ENCODE peak calls at places on chromosomes 7 and 10, in five cellular contexts. One of them, this sample, is unnamed.

GRCh38 chr10:102773320-102773719 is 29.6 kb downstream of the WBP1L start:
- DNase-seq in A549: no peak
- DNase-seq in HepG2: no peak
- DNase-seq in IMR-90: peak
- DNase-seq in K562: no peak
- DNase-seq in this sample: no peak

GRCh38 chr7:138226001-138226476 is 149.8 kb downstream of the AKR1D1 start:
- DNase-seq in A549: no peak
- DNase-seq in HepG2: peak
- DNase-seq in IMR-90: no peak
- DNase-seq in K562: no peak
- DNase-seq in this sample: no peak

GRCh38 chr7:73864981-73865711 is 4.2 kb downstream of the TMEM270 start:
- DNase-seq in A549: no peak
- DNase-seq in HepG2: no peak
- DNase-seq in IMR-90: no peak
- DNase-seq in K562: no peak
- DNase-seq in this sample: no peak

GRCh38 chr7:16695621-16696237 is 49.7 kb downstream of the BZW2 start:
- DNase-seq in A549: peak
- DNase-seq in HepG2: peak
- DNase-seq in IMR-90: peak
- DNase-seq in K562: peak
- DNase-seq in this sample: peak

GRCh38 chr7:44066111-44066460 is 719 bp upstream of the PGAM2 start:
- DNase-seq in A549: no peak
- DNase-seq in HepG2: no peak
- DNase-seq in IMR-90: no peak
- DNase-seq in K562: no peak
- DNase-seq in this sample: no peak

GRCh38 chr10:70602665-70603438 is at the start of gene PRF1:
- DNase-seq in A549: no peak
- DNase-seq in HepG2: peak
- DNase-seq in IMR-90: no peak
- DNase-seq in K562: peak
- DNase-seq in this sample: no peak

GRCh38 chr10:6120691-6121090 is 31.9 kb downstream of the RBM17 start:
- DNase-seq in A549: no peak
- DNase-seq in HepG2: no peak
- DNase-seq in IMR-90: no peak
- DNase-seq in K562: no peak
- DNase-seq in this sample: no peak

GRCh38 chr10:124736491-124737136 is 7.6 kb downstream of the FAM53B start:
- DNase-seq in A549: peak
- DNase-seq in HepG2: peak
- DNase-seq in IMR-90: peak
- DNase-seq in K562: no peak
- DNase-seq in this sample: no peak

GRCh38 chr7:21028186-21028989 is 241.7 kb upstream of the SP8 start:
- DNase-seq in A549: no peak
- DNase-seq in HepG2: no peak
- DNase-seq in IMR-90: no peak
- DNase-seq in K562: no peak
- DNase-seq in this sample: no peak

GRCh38 chr10:114540191-114540590 is 117.9 kb downstream of the ABLIM1 start:
- DNase-seq in A549: no peak
- DNase-seq in HepG2: no peak
- DNase-seq in IMR-90: no peak
- DNase-seq in K562: no peak
- DNase-seq in this sample: no peak

GRCh38 chr7:33392143-33392542 is 262.8 kb downstream of the BBS9 start:
- DNase-seq in A549: no peak
- DNase-seq in HepG2: no peak
- DNase-seq in IMR-90: no peak
- DNase-seq in K562: no peak
- DNase-seq in this sample: no peak

GRCh38 chr7:25553580-25554274 is 325.4 kb upstream of the NPVF start:
- DNase-seq in A549: no peak
- DNase-seq in HepG2: no peak
- DNase-seq in IMR-90: no peak
- DNase-seq in K562: no peak
- DNase-seq in this sample: no peak
- TF ChIP-seq RAD21 in A549: no peak
- TF ChIP-seq RAD21 in HepG2: no peak
- TF ChIP-seq RAD21 in IMR-90: no peak
- TF ChIP-seq RAD21 in K562: no peak
- TF ChIP-seq RAD21 in this sample: no peak

GRCh38 chr7:26948617-26949118 is 84.3 kb upstream of the SKAP2 start:
- DNase-seq in A549: no peak
- DNase-seq in HepG2: peak
- DNase-seq in IMR-90: no peak
- DNase-seq in K562: no peak
- DNase-seq in this sample: no peak
- TF ChIP-seq RAD21 in A549: no peak
- TF ChIP-seq RAD21 in HepG2: no peak
- TF ChIP-seq RAD21 in IMR-90: no peak
- TF ChIP-seq RAD21 in K562: no peak
- TF ChIP-seq RAD21 in this sample: no peak

DNA sequence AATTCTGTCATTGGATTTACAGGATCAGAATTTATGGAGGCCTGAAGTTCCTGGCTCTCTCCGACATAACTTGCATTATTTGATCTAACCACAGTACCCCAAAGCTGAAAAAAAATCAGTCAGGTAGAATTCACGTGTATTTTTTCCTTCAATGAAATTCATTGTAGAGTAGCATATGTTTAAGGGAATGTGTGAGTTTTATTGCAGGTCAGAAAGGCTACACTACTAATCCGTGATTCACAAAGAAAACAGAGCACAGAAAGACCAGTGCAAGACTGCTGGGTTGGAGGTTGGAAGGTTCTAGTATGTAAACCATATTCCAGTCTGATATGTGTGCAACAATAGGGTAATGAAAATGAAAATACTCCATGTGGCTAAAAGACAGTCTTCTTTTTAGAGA is 247.0 kb upstream of the FERD3L start:
- DNase-seq in A549: no peak
- DNase-seq in HepG2: no peak
- DNase-seq in IMR-90: peak
- DNase-seq in K562: no peak
- DNase-seq in this sample: no peak
- TF ChIP-seq RAD21 in A549: no peak
- TF ChIP-seq RAD21 in HepG2: no peak
- TF ChIP-seq RAD21 in IMR-90: no peak
- TF ChIP-seq RAD21 in K562: no peak
- TF ChIP-seq RAD21 in this sample: no peak

DNA sequence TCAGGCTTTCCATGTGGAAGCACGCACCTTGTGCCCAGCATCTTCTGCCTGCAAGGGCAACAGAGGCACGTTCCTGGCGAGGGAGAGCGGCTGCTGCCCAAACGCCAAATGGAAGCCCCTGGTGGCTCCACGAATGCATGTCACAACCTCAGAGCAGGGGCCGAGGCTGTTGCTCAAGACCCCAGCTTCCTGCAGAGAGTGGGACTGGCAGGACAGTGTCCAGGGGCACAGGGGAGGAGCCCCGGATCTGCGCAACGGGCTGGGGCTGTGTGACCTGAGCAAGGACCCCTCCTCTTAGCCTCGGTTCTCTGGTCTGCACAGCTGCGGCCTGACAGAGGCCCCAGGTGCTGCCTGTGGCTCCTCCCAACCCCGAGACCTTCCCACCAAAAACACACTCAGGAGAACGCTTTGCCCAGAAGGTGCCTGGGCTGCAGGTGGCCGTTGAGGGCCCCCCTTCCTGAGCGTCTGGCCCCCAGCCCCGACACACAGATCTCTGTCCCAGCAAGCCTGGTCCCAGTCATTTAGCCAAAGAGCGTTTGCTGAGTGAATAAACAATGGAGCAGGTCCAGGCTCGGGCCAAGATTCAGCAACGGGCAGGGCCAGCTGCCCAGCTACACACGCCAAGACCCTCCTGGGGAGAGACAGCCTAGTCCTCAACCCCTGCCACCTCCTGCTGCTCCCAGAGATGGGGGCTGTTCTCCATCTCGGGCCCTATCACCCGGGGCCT is 1.2 kb downstream of the MICALL2 start:
- DNase-seq in A549: no peak
- DNase-seq in HepG2: peak
- DNase-seq in IMR-90: no peak
- DNase-seq in K562: peak
- DNase-seq in this sample: no peak
- TF ChIP-seq RAD21 in A549: no peak
- TF ChIP-seq RAD21 in HepG2: no peak
- TF ChIP-seq RAD21 in IMR-90: no peak
- TF ChIP-seq RAD21 in K562: no peak
- TF ChIP-seq RAD21 in this sample: no peak

GRCh38 chr7:100570954-100571828 is 2.5 kb downstream of the SAP25 start:
- DNase-seq in A549: no peak
- DNase-seq in HepG2: peak
- DNase-seq in IMR-90: no peak
- DNase-seq in K562: no peak
- DNase-seq in this sample: no peak

GRCh38 chr7:100568176-100568935 is 5.3 kb downstream of the SAP25 start:
- DNase-seq in A549: no peak
- DNase-seq in HepG2: peak
- DNase-seq in IMR-90: no peak
- DNase-seq in K562: no peak
- DNase-seq in this sample: no peak

GRCh38 chr7:100567751-100568175 is 5.9 kb downstream of the SAP25 start:
- DNase-seq in A549: no peak
- DNase-seq in HepG2: peak
- DNase-seq in IMR-90: no peak
- DNase-seq in K562: no peak
- DNase-seq in this sample: no peak

GRCh38 chr7:100567045-100567730 is 6.5 kb downstream of the SAP25 start:
- DNase-seq in A549: no peak
- DNase-seq in HepG2: no peak
- DNase-seq in IMR-90: no peak
- DNase-seq in K562: no peak
- DNase-seq in this sample: no peak

DNA sequence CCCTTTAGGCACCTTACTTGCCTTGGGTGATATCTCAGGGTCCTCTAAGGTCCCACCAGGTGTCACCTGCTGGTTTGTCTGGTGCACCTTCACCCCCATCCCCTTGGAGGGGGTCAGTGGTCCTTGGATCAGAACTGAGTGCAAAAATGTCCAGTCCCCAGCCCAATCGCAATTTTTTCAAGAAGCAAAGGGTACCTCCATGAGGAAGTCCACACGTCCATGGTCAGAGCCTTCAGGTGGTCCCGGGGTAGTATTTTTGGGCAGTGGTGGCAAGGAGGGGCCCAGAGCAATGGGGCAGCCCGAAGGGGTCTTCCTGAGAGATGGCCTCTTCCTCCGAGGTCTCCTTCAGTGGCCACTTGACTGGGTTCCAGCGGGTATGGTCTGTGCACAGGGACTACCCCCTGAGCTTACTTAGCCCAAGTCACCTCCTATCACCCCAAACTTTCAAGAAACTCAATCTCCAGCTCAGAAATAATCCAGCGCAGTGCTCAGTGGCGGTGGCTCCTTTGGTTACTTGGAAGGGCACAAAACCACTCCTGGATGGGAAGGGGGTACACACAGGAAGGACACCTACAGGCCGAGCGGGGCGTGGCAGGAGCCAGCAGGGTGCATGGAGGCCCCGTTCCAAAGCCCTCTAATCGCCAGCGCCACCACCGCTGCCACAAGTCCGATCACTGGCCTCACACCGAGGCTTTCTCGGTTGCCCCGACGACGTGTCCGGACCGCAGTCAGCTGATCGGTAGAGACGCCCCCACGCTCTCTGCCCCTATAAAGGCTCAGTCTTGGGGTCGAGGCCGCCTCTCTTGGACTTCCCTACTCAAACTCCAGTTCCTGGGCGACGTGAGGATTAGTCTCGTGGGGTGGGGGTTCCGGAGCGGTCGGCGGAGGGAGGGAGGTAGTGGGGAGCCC is 4.5 kb downstream of the SAP25 start:
- DNase-seq in A549: peak
- DNase-seq in HepG2: peak
- DNase-seq in IMR-90: no peak
- DNase-seq in K562: peak
- DNase-seq in this sample: no peak
- TF ChIP-seq RAD21 in A549: no peak
- TF ChIP-seq RAD21 in HepG2: peak
- TF ChIP-seq RAD21 in IMR-90: no peak
- TF ChIP-seq RAD21 in K562: peak
- TF ChIP-seq RAD21 in this sample: no peak

GRCh38 chr7:88095-88926 is 104.1 kb upstream of the FAM20C start:
- DNase-seq in A549: no peak
- DNase-seq in HepG2: no peak
- DNase-seq in IMR-90: no peak
- DNase-seq in K562: peak
- DNase-seq in this sample: no peak

GRCh38 chr7:87671-88070 is 104.7 kb upstream of the FAM20C start:
- DNase-seq in A549: no peak
- DNase-seq in HepG2: no peak
- DNase-seq in IMR-90: no peak
- DNase-seq in K562: no peak
- DNase-seq in this sample: no peak

GRCh38 chr7:90111-91063 is 102.0 kb upstream of the FAM20C start:
- DNase-seq in A549: no peak
- DNase-seq in HepG2: no peak
- DNase-seq in IMR-90: peak
- DNase-seq in K562: no peak
- DNase-seq in this sample: no peak

GRCh38 chr7:87047-87446 is 105.3 kb upstream of the FAM20C start:
- DNase-seq in A549: no peak
- DNase-seq in HepG2: no peak
- DNase-seq in IMR-90: no peak
- DNase-seq in K562: no peak
- DNase-seq in this sample: no peak

GRCh38 chr7:88927-89921 is 103.1 kb upstream of the FAM20C start:
- DNase-seq in A549: no peak
- DNase-seq in HepG2: no peak
- DNase-seq in IMR-90: peak
- DNase-seq in K562: no peak
- DNase-seq in this sample: no peak
- TF ChIP-seq RAD21 in A549: no peak
- TF ChIP-seq RAD21 in HepG2: no peak
- TF ChIP-seq RAD21 in IMR-90: no peak
- TF ChIP-seq RAD21 in K562: no peak
- TF ChIP-seq RAD21 in this sample: no peak

GRCh38 chr7:2710901-2711551 is 23.0 kb downstream of the AMZ1 start:
- DNase-seq in A549: no peak
- DNase-seq in HepG2: no peak
- DNase-seq in IMR-90: peak
- DNase-seq in K562: no peak
- DNase-seq in this sample: no peak
- TF ChIP-seq RAD21 in A549: no peak
- TF ChIP-seq RAD21 in HepG2: no peak
- TF ChIP-seq RAD21 in IMR-90: no peak
- TF ChIP-seq RAD21 in K562: no peak
- TF ChIP-seq RAD21 in this sample: no peak

DNA sequence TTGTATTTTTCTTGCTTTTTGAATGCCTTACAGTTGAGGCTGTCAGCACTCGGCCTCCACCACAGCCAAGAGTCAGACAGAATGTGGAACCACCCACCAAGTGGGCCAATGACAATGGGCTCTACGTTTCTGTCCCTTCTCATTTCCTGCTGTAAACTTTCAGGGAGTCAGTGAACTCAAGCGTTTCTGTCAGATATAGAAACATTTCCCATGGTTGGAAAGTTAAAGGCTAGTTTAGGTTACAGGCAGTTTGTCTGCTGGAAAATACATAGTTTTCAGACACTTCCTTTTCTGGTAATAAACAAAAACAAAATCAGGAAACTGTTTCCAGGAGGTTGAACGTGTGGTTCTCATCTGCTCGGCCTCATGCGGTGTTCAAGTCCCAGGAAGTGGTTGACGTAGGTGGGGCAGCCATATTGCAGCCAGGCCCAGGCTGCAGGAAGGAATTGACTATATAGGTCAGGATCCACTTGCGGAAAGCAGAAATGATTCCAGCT is 245.1 kb downstream of the CAMK1D start:
- DNase-seq in A549: no peak
- DNase-seq in HepG2: no peak
- DNase-seq in IMR-90: no peak
- DNase-seq in K562: no peak
- DNase-seq in this sample: no peak
- TF ChIP-seq RAD21 in A549: no peak
- TF ChIP-seq RAD21 in HepG2: no peak
- TF ChIP-seq RAD21 in IMR-90: no peak
- TF ChIP-seq RAD21 in K562: no peak
- TF ChIP-seq RAD21 in this sample: no peak

This sample was measured in HCT116.